ENCODE peak calls at places on chromosomes 16 and 17, in ten cellular contexts. One of them, this sample, is unnamed.

GRCh38 chr16:83701494-83701893 is 106.3 kb upstream of the HSBP1 start:
- DNase-seq in transverse colon: no peak
- DNase-seq in left lung: no peak
- DNase-seq in ascending aorta: no peak
- DNase-seq in cardiac muscle cell: peak
- DNase-seq in CD4-positive, alpha-beta T cell: no peak
- DNase-seq in suprapubic skin: no peak
- DNase-seq in B cell: no peak
- DNase-seq in heart right ventricle: peak
- DNase-seq in upper lobe of right lung: peak
- DNase-seq in this sample: no peak

GRCh38 chr17:17926036-17926435 is 46.2 kb downstream of the TOM1L2 start:
- DNase-seq in transverse colon: no peak
- DNase-seq in left lung: no peak
- DNase-seq in ascending aorta: no peak
- DNase-seq in cardiac muscle cell: no peak
- DNase-seq in CD4-positive, alpha-beta T cell: no peak
- DNase-seq in suprapubic skin: no peak
- DNase-seq in B cell: no peak
- DNase-seq in heart right ventricle: no peak
- DNase-seq in upper lobe of right lung: no peak
- DNase-seq in this sample: no peak

GRCh38 chr16:89300311-89300975 is 82.9 kb downstream of the ZNF778 start:
- DNase-seq in transverse colon: no peak
- DNase-seq in left lung: peak
- DNase-seq in ascending aorta: no peak
- DNase-seq in cardiac muscle cell: peak
- DNase-seq in CD4-positive, alpha-beta T cell: no peak
- DNase-seq in suprapubic skin: no peak
- DNase-seq in B cell: no peak
- DNase-seq in heart right ventricle: peak
- DNase-seq in upper lobe of right lung: no peak
- DNase-seq in this sample: no peak

GRCh38 chr17:42118545-42118944 is 2.6 kb downstream of the KAT2A start:
- DNase-seq in transverse colon: no peak
- DNase-seq in left lung: no peak
- DNase-seq in ascending aorta: no peak
- DNase-seq in cardiac muscle cell: peak
- DNase-seq in CD4-positive, alpha-beta T cell: peak
- DNase-seq in suprapubic skin: no peak
- DNase-seq in B cell: peak
- DNase-seq in heart right ventricle: no peak
- DNase-seq in upper lobe of right lung: no peak
- DNase-seq in this sample: no peak

GRCh38 chr16:12781777-12782176 is 21.9 kb downstream of the CPPED1 start:
- DNase-seq in transverse colon: no peak
- DNase-seq in left lung: no peak
- DNase-seq in ascending aorta: no peak
- DNase-seq in cardiac muscle cell: no peak
- DNase-seq in CD4-positive, alpha-beta T cell: no peak
- DNase-seq in suprapubic skin: no peak
- DNase-seq in B cell: no peak
- DNase-seq in heart right ventricle: no peak
- DNase-seq in upper lobe of right lung: no peak
- DNase-seq in this sample: no peak

GRCh38 chr16:47777191-47777590 is 316.1 kb downstream of the PHKB start:
- DNase-seq in transverse colon: no peak
- DNase-seq in left lung: no peak
- DNase-seq in ascending aorta: no peak
- DNase-seq in cardiac muscle cell: peak
- DNase-seq in CD4-positive, alpha-beta T cell: no peak
- DNase-seq in suprapubic skin: no peak
- DNase-seq in B cell: no peak
- DNase-seq in heart right ventricle: no peak
- DNase-seq in upper lobe of right lung: no peak
- DNase-seq in this sample: no peak

GRCh38 chr17:32323784-32324590 is 18.0 kb downstream of the C17orf75 start:
- DNase-seq in transverse colon: peak
- DNase-seq in left lung: no peak
- DNase-seq in ascending aorta: no peak
- DNase-seq in cardiac muscle cell: no peak
- DNase-seq in CD4-positive, alpha-beta T cell: no peak
- DNase-seq in suprapubic skin: no peak
- DNase-seq in B cell: peak
- DNase-seq in heart right ventricle: no peak
- DNase-seq in upper lobe of right lung: no peak
- DNase-seq in this sample: no peak

GRCh38 chr16:5560084-5560483 is 462.5 kb upstream of the EEF2KMT start:
- DNase-seq in transverse colon: no peak
- DNase-seq in left lung: no peak
- DNase-seq in ascending aorta: no peak
- DNase-seq in cardiac muscle cell: no peak
- DNase-seq in CD4-positive, alpha-beta T cell: no peak
- DNase-seq in suprapubic skin: no peak
- DNase-seq in B cell: no peak
- DNase-seq in heart right ventricle: no peak
- DNase-seq in upper lobe of right lung: no peak
- DNase-seq in this sample: no peak

GRCh38 chr17:29124135-29124930 is 55.9 kb downstream of the MYO18A start:
- DNase-seq in transverse colon: no peak
- DNase-seq in left lung: peak
- DNase-seq in ascending aorta: no peak
- DNase-seq in cardiac muscle cell: peak
- DNase-seq in CD4-positive, alpha-beta T cell: peak
- DNase-seq in suprapubic skin: no peak
- DNase-seq in B cell: peak
- DNase-seq in heart right ventricle: no peak
- DNase-seq in upper lobe of right lung: no peak
- DNase-seq in this sample: no peak

GRCh38 chr16:84137769-84138357 is 7.1 kb downstream of the HSDL1 start:
- DNase-seq in transverse colon: no peak
- DNase-seq in left lung: no peak
- DNase-seq in ascending aorta: no peak
- DNase-seq in cardiac muscle cell: no peak
- DNase-seq in CD4-positive, alpha-beta T cell: no peak
- DNase-seq in suprapubic skin: no peak
- DNase-seq in B cell: no peak
- DNase-seq in heart right ventricle: no peak
- DNase-seq in upper lobe of right lung: no peak
- DNase-seq in this sample: no peak

GRCh38 chr16:56417138-56417537 is 8.2 kb downstream of the AMFR start:
- DNase-seq in transverse colon: no peak
- DNase-seq in left lung: no peak
- DNase-seq in ascending aorta: no peak
- DNase-seq in cardiac muscle cell: no peak
- DNase-seq in CD4-positive, alpha-beta T cell: no peak
- DNase-seq in suprapubic skin: no peak
- DNase-seq in B cell: no peak
- DNase-seq in heart right ventricle: no peak
- DNase-seq in upper lobe of right lung: no peak
- DNase-seq in this sample: no peak

GRCh38 chr16:69796285-69797118 is 34.4 kb downstream of the WWP2 start:
- DNase-seq in transverse colon: peak
- DNase-seq in left lung: no peak
- DNase-seq in ascending aorta: no peak
- DNase-seq in cardiac muscle cell: peak
- DNase-seq in CD4-positive, alpha-beta T cell: no peak
- DNase-seq in suprapubic skin: no peak
- DNase-seq in B cell: peak
- DNase-seq in heart right ventricle: no peak
- DNase-seq in upper lobe of right lung: peak
- DNase-seq in this sample: peak

GRCh38 chr17:78915872-78916632 is 9.1 kb downstream of the TIMP2 start:
- DNase-seq in transverse colon: peak
- DNase-seq in left lung: peak
- DNase-seq in ascending aorta: no peak
- DNase-seq in cardiac muscle cell: peak
- DNase-seq in CD4-positive, alpha-beta T cell: no peak
- DNase-seq in suprapubic skin: peak
- DNase-seq in B cell: no peak
- DNase-seq in heart right ventricle: no peak
- DNase-seq in upper lobe of right lung: peak
- DNase-seq in this sample: no peak

GRCh38 chr16:11955713-11956123 is 9.3 kb upstream of the TNFRSF17 start:
- DNase-seq in transverse colon: no peak
- DNase-seq in left lung: no peak
- DNase-seq in ascending aorta: no peak
- DNase-seq in cardiac muscle cell: peak
- DNase-seq in CD4-positive, alpha-beta T cell: no peak
- DNase-seq in suprapubic skin: no peak
- DNase-seq in B cell: no peak
- DNase-seq in heart right ventricle: no peak
- DNase-seq in upper lobe of right lung: no peak
- DNase-seq in this sample: no peak

GRCh38 chr16:8931864-8932263 is 31.8 kb downstream of the USP7 start:
- DNase-seq in transverse colon: peak
- DNase-seq in left lung: no peak
- DNase-seq in ascending aorta: no peak
- DNase-seq in cardiac muscle cell: peak
- DNase-seq in CD4-positive, alpha-beta T cell: peak
- DNase-seq in suprapubic skin: no peak
- DNase-seq in B cell: peak
- DNase-seq in heart right ventricle: peak
- DNase-seq in upper lobe of right lung: no peak
- DNase-seq in this sample: no peak

GRCh38 chr16:8937803-8938202 is 25.9 kb downstream of the USP7 start:
- DNase-seq in transverse colon: no peak
- DNase-seq in left lung: no peak
- DNase-seq in ascending aorta: no peak
- DNase-seq in cardiac muscle cell: no peak
- DNase-seq in CD4-positive, alpha-beta T cell: no peak
- DNase-seq in suprapubic skin: no peak
- DNase-seq in B cell: no peak
- DNase-seq in heart right ventricle: no peak
- DNase-seq in upper lobe of right lung: no peak
- DNase-seq in this sample: no peak

GRCh38 chr16:8934601-8935000 is 29.1 kb downstream of the USP7 start:
- DNase-seq in transverse colon: no peak
- DNase-seq in left lung: no peak
- DNase-seq in ascending aorta: no peak
- DNase-seq in cardiac muscle cell: no peak
- DNase-seq in CD4-positive, alpha-beta T cell: no peak
- DNase-seq in suprapubic skin: no peak
- DNase-seq in B cell: no peak
- DNase-seq in heart right ventricle: no peak
- DNase-seq in upper lobe of right lung: no peak
- DNase-seq in this sample: no peak

GRCh38 chr16:8936421-8936820 is 27.3 kb downstream of the USP7 start:
- DNase-seq in transverse colon: peak
- DNase-seq in left lung: no peak
- DNase-seq in ascending aorta: no peak
- DNase-seq in cardiac muscle cell: peak
- DNase-seq in CD4-positive, alpha-beta T cell: peak
- DNase-seq in suprapubic skin: no peak
- DNase-seq in B cell: peak
- DNase-seq in heart right ventricle: no peak
- DNase-seq in upper lobe of right lung: no peak
- DNase-seq in this sample: no peak

DNA sequence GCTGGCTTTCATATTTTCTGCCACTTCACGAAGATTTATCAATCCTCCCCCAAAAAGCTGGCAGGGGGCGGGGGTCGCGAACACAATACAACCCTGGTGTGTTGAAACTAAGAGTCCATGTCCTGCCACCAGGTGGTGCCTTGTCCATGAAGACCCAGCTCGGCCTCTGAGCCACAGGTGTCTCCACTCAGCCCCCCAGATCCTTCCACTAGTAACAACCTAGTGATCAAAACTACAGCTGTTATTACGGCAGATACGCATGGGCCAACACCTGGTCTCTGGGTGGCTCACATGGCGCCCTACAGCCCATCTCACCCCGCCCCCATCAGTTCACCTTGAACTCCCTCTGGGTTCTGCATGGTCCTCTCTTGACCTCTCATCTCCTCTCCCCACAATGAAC is 27.7 kb downstream of the USP7 start:
- DNase-seq in transverse colon: peak
- DNase-seq in left lung: no peak
- DNase-seq in ascending aorta: no peak
- DNase-seq in cardiac muscle cell: peak
- DNase-seq in CD4-positive, alpha-beta T cell: no peak
- DNase-seq in suprapubic skin: no peak
- DNase-seq in B cell: peak
- DNase-seq in heart right ventricle: no peak
- DNase-seq in upper lobe of right lung: no peak
- DNase-seq in this sample: no peak
- TF ChIP-seq CTCF in transverse colon: no peak
- TF ChIP-seq CTCF in left lung: no peak
- TF ChIP-seq CTCF in ascending aorta: no peak
- TF ChIP-seq CTCF in cardiac muscle cell: peak
- TF ChIP-seq CTCF in CD4-positive, alpha-beta T cell: no peak
- TF ChIP-seq CTCF in suprapubic skin: no peak
- TF ChIP-seq CTCF in B cell: no peak
- TF ChIP-seq CTCF in heart right ventricle: no peak
- TF ChIP-seq CTCF in upper lobe of right lung: no peak
- TF ChIP-seq CTCF in this sample: peak

GRCh38 chr16:4377573-4378146 is 6.0 kb downstream of the VASN start:
- DNase-seq in transverse colon: no peak
- DNase-seq in left lung: no peak
- DNase-seq in ascending aorta: no peak
- DNase-seq in cardiac muscle cell: no peak
- DNase-seq in CD4-positive, alpha-beta T cell: no peak
- DNase-seq in suprapubic skin: peak
- DNase-seq in B cell: no peak
- DNase-seq in heart right ventricle: peak
- DNase-seq in upper lobe of right lung: no peak
- DNase-seq in this sample: no peak
- TF ChIP-seq CTCF in transverse colon: no peak
- TF ChIP-seq CTCF in left lung: no peak
- TF ChIP-seq CTCF in ascending aorta: no peak
- TF ChIP-seq CTCF in cardiac muscle cell: peak
- TF ChIP-seq CTCF in CD4-positive, alpha-beta T cell: no peak
- TF ChIP-seq CTCF in suprapubic skin: no peak
- TF ChIP-seq CTCF in B cell: no peak
- TF ChIP-seq CTCF in heart right ventricle: no peak
- TF ChIP-seq CTCF in upper lobe of right lung: no peak
- TF ChIP-seq CTCF in this sample: no peak

GRCh38 chr16:75789237-75789636 is 62.9 kb upstream of the CPHXL start:
- DNase-seq in transverse colon: no peak
- DNase-seq in left lung: no peak
- DNase-seq in ascending aorta: no peak
- DNase-seq in cardiac muscle cell: peak
- DNase-seq in CD4-positive, alpha-beta T cell: no peak
- DNase-seq in suprapubic skin: no peak
- DNase-seq in B cell: peak
- DNase-seq in heart right ventricle: no peak
- DNase-seq in upper lobe of right lung: no peak
- DNase-seq in this sample: peak
- TF ChIP-seq CTCF in transverse colon: peak
- TF ChIP-seq CTCF in left lung: peak
- TF ChIP-seq CTCF in ascending aorta: peak
- TF ChIP-seq CTCF in cardiac muscle cell: peak
- TF ChIP-seq CTCF in CD4-positive, alpha-beta T cell: peak
- TF ChIP-seq CTCF in suprapubic skin: peak
- TF ChIP-seq CTCF in B cell: peak
- TF ChIP-seq CTCF in heart right ventricle: peak
- TF ChIP-seq CTCF in upper lobe of right lung: peak
- TF ChIP-seq CTCF in this sample: peak

DNA sequence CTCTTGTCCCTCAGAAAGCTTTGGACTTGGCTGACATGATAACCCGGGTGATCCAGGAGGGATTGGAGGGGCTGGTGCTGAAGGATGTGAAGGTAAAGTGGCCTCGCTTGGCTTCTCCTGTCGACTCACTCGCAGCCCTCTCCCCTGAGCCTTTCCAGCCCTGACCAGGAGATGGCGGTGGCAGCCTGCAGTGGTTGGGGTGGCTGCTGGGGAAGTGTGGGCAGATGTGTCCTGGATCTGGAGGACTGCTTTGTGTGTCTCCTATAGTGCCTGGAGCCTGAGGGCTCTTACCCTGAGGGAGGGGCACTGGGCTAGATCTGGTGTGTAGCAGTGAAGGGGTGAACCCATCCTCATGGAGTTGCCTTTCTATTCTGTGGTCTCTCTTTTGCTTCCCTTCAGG is 17.9 kb downstream of the LIG3 start:
- DNase-seq in transverse colon: peak
- DNase-seq in left lung: peak
- DNase-seq in ascending aorta: peak
- DNase-seq in cardiac muscle cell: peak
- DNase-seq in CD4-positive, alpha-beta T cell: peak
- DNase-seq in suprapubic skin: peak
- DNase-seq in B cell: peak
- DNase-seq in heart right ventricle: peak
- DNase-seq in upper lobe of right lung: peak
- DNase-seq in this sample: peak
- TF ChIP-seq CTCF in transverse colon: peak
- TF ChIP-seq CTCF in left lung: peak
- TF ChIP-seq CTCF in ascending aorta: peak
- TF ChIP-seq CTCF in cardiac muscle cell: peak
- TF ChIP-seq CTCF in CD4-positive, alpha-beta T cell: peak
- TF ChIP-seq CTCF in suprapubic skin: peak
- TF ChIP-seq CTCF in B cell: peak
- TF ChIP-seq CTCF in heart right ventricle: peak
- TF ChIP-seq CTCF in upper lobe of right lung: peak
- TF ChIP-seq CTCF in this sample: peak